ENCODE peak calls at places on chromosomes 11 and 22, in seven cellular contexts. W, K, U, V, Y, F and D are unnamed samples. For H3K4me1, the result is how much of the 10 kb centered on the place peaks cover.

GRCh38 chr11:105609832-105610781 is at the start of gene GRIA4:
- DNase-seq in F (no peak), K (peak), U (peak), V (no peak), Y (peak), W (no peak), D (peak)

GRCh38 chr11:1138053-1138452 is 19.7 kb upstream of the MUC5AC start:
- DNase-seq in W (no peak), V (no peak), Y (peak), K (no peak), F (no peak), U (no peak), D (no peak)

GRCh38 chr22:46060292-46061123 is 83.5 kb upstream of the WNT7B start:
- DNase-seq in Y (no peak), K (peak), F (no peak), W (no peak), U (no peak), V (no peak), D (no peak)

GRCh38 chr11:132886335-132886734 is 646.0 kb downstream of the OPCML start:
- DNase-seq in W (no peak), U (peak), K (no peak), Y (peak), F (no peak), V (no peak), D (no peak)

GRCh38 chr11:78032090-78032489 is 9.0 kb upstream of the KCTD14 start:
- DNase-seq in K (no peak), Y (no peak), F (no peak), V (no peak), W (no peak), U (no peak), D (no peak)

GRCh38 chr11:842370-843002 is at the start of the genes POLR2L and TSPAN4:
- DNase-seq in U (peak), W (peak), F (peak), Y (peak), V (no peak), K (peak), D (peak)

GRCh38 chr11:32706985-32707736 is 87.3 kb downstream of the CCDC73 start:
- DNase-seq in Y (peak), U (no peak), W (no peak), K (no peak), V (no peak), F (no peak), D (no peak)

GRCh38 chr11:26204110-26204509 is 127.8 kb upstream of the ANO3 start:
- DNase-seq in Y (no peak), K (no peak), W (no peak), F (no peak), V (no peak), U (no peak), D (no peak)

GRCh38 chr22:29457730-29458129 is 19.3 kb downstream of the RFPL1 start:
- DNase-seq in Y (peak), V (no peak), W (no peak), U (no peak), K (no peak), F (no peak), D (no peak)

GRCh38 chr22:28146401-28147304 is 227.6 kb upstream of the PITPNB start:
- DNase-seq in K (no peak), V (no peak), W (no peak), U (no peak), Y (no peak), F (no peak), D (no peak)

GRCh38 chr22:46614070-46614931 is 5.9 kb upstream of the GRAMD4 start:
- DNase-seq in K (no peak), Y (no peak), W (no peak), V (no peak), U (no peak), F (no peak), D (no peak)

GRCh38 chr11:83818349-83818748 is 532.2 kb upstream of the CCDC90B start:
- DNase-seq in Y (peak), F (no peak), K (no peak), V (no peak), U (no peak), W (no peak), D (no peak)

GRCh38 chr11:76768091-76769047 is 14.8 kb upstream of the TSKU start:
- DNase-seq in V (no peak), K (peak), U (no peak), Y (no peak), W (peak), F (no peak), D (peak)

GRCh38 chr11:70397336-70397982 is 870 bp upstream of the CTTN start:
- DNase-seq in U (no peak), K (no peak), W (no peak), V (no peak), F (no peak), Y (peak), D (no peak)

GRCh38 chr11:35615911-35616900 is 2.1 kb upstream of the FJX1 start:
- DNase-seq in K (no peak), V (no peak), F (no peak), Y (peak), U (no peak), W (no peak), D (no peak)

GRCh38 chr22:49770454-49771265 is 57.0 kb downstream of the BRD1 start:
- DNase-seq in U (no peak), W (peak), F (no peak), V (no peak), Y (no peak), K (peak), D (peak)

GRCh38 chr22:19636696-19637355 is 77.5 kb upstream of the SEPTIN5 start:
- DNase-seq in Y (no peak), K (peak), V (no peak), W (no peak), U (no peak), F (no peak), D (no peak)

GRCh38 chr11:128772814-128773213 is 78.9 kb downstream of the FLI1 start:
- DNase-seq in U (peak), Y (no peak), V (no peak), W (peak), F (no peak), K (no peak), D (peak)

GRCh38 chr11:123251656-123252344 is 56.8 kb upstream of the CLMP start:
- DNase-seq in V (no peak), F (no peak), U (peak), Y (peak), W (peak), K (peak), D (peak)

GRCh38 chr11:126647735-126648134 is 292.2 kb downstream of the ST3GAL4 start:
- DNase-seq in U (no peak), F (no peak), V (no peak), W (no peak), Y (peak), K (no peak), D (no peak)

GRCh38 chr11:70467196-70468085 is 69.1 kb downstream of the CTTN start:
- DNase-seq in K (no peak), V (no peak), F (peak), U (peak), W (peak), Y (peak), D (peak)

GRCh38 chr22:35914665-35915476 is 113.8 kb downstream of the RBFOX2 start:
- DNase-seq in V (no peak), U (peak), Y (peak), W (no peak), F (peak), K (peak), D (peak)

GRCh38 chr11:26199341-26199740 is 132.6 kb upstream of the ANO3 start:
- DNase-seq in F (no peak), K (no peak), Y (peak), W (no peak), U (no peak), V (no peak), D (no peak)

GRCh38 chr22:46328797-46329196 is 6.7 kb upstream of the TRMU start:
- DNase-seq in Y (no peak), U (no peak), V (no peak), F (no peak), K (no peak), W (no peak), D (no peak)

GRCh38 chr11:46183819-46184218 is 62.6 kb upstream of the PHF21A start:
- DNase-seq in V (no peak), Y (peak), W (no peak), K (no peak), F (no peak), U (no peak), D (no peak)

GRCh38 chr22:36363378-36363931 is 24.3 kb downstream of the MYH9 start:
- DNase-seq in K (no peak), F (no peak), U (no peak), V (no peak), Y (no peak), W (no peak), D (no peak)

GRCh38 chr11:70399681-70400112 is 1.4 kb downstream of the CTTN start:
- DNase-seq in K (peak), F (peak), Y (peak), V (peak), W (peak), U (peak), D (peak)

GRCh38 chr22:38554281-38554680 is 15.7 kb downstream of the DMC1 start:
- DNase-seq in F (no peak), V (no peak), Y (peak), K (no peak), U (no peak), W (no peak), D (no peak)

GRCh38 chr22:29306175-29306829 is at the start of gene GAS2L1:
- DNase-seq in K (peak), F (peak), W (peak), Y (peak), U (peak), V (no peak), D (peak)

GRCh38 chr22:50313600-50313999 is 6.2 kb upstream of the PLXNB2 start:
- DNase-seq in V (no peak), F (no peak), K (no peak), W (no peak), U (no peak), Y (no peak), D (no peak)

GRCh38 chr11:57277845-57278720 is 41.0 kb upstream of the APLNR start:
- DNase-seq in U (peak), K (peak), W (peak), Y (peak), V (peak), F (peak), D (peak)

GRCh38 chr11:44319170-44319551 is 9.2 kb upstream of the ALX4 start:
- DNase-seq in K (no peak), Y (no peak), V (no peak), F (no peak), U (no peak), W (no peak), D (no peak)

GRCh38 chr22:43897751-43898261 is 6.0 kb upstream of the PNPLA5 start:
- DNase-seq in K (no peak), U (no peak), F (no peak), W (no peak), Y (peak), V (no peak), D (no peak)

GRCh38 chr11:75523189-75523588 is 2.6 kb downstream of the GDPD5 start:
- DNase-seq in Y (no peak), K (no peak), U (no peak), V (no peak), W (no peak), F (no peak), D (no peak)

GRCh38 chr22:37979782-37980181 is 4.6 kb downstream of the SOX10 start:
- DNase-seq in W (no peak), K (no peak), Y (no peak), F (no peak), V (no peak), U (no peak), D (no peak)

GRCh38 chr11:57379732-57380131 is 1.2 kb downstream of the PRG3 start:
- DNase-seq in F (no peak), K (no peak), U (no peak), Y (peak), V (no peak), W (no peak), D (no peak)

DNA sequence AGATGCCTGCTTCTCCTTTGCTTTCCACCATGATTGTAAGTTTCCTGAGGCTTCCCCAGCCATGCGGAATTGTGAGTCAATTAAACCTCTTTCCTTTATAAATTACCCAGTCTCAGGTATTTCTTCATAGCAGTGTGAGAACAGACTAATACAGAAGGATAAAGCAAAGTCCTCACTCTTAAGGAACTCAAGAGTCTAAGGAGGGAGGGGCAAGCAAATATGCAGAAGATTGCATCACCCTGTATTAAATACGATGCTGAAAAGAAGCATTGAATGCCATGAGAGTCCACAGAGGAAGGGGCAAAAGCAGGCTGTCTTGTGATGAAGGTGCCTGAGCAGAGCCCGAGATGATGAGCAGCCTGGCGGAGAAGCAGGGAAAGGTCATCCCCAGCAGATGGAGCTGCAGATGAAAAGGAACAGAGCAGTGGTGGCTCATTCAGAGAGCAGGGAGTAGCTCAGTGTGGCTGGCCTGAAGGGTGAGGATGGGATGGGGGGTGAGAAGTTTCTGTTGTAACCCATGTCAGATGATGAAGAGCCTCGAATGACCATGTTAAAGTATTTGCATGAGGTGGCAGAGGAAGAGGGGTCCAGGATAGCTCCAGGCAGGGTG is 6.3 kb upstream of the IZUMO1R start:
- DNase-seq in U (no peak), F (no peak), V (no peak), K (no peak), Y (no peak), W (no peak), D (no peak)
- TF ChIP-seq CTCF in U (no peak), F (no peak), V (no peak), K (no peak), Y (no peak), W (no peak), D (no peak)

GRCh38 chr11:12682730-12683500 is 8.7 kb downstream of the TEAD1 start:
- DNase-seq in W (no peak), U (no peak), K (no peak), V (no peak), F (no peak), Y (no peak), D (no peak)

GRCh38 chr11:12684821-12685220 is 10.6 kb downstream of the TEAD1 start:
- DNase-seq in U (no peak), W (no peak), K (no peak), F (no peak), Y (no peak), V (no peak), D (no peak)

GRCh38 chr11:12685229-12685628 is 11.0 kb downstream of the TEAD1 start:
- DNase-seq in F (no peak), U (no peak), V (no peak), K (no peak), Y (no peak), W (no peak), D (no peak)

GRCh38 chr11:12684354-12684753 is 10.1 kb downstream of the TEAD1 start:
- DNase-seq in K (no peak), U (no peak), V (no peak), F (no peak), W (no peak), Y (no peak), D (no peak)

DNA sequence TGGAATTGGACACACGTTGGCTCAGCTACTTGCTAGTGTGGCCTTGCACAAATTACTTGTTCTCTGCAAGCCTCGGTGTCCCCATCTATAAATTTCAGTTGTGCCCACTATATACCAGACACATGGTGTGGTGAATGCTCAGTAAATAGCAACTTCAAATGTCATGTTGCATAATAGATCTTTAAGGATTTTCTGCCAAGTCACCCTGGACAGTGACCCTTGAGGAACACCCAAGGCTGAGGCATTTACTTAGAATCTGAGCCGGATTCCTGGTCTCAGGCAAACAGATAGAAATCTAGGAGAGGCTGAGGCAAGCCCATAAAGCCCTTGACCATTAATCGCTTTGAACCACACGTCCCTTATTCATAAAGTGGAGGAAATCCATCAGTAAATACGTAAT is 9.6 kb downstream of the TEAD1 start:
- DNase-seq in F (no peak), K (no peak), V (peak), U (no peak), W (no peak), Y (no peak), D (no peak)
- H3K4me1 ChIP-seq in F (half or more), K (half or more), V (half or more), U (half or more), W (half or more), Y (half or more), D (half or more)

GRCh38 chr11:118450451-118450850 is 14.2 kb downstream of the KMT2A start:
- DNase-seq in U (no peak), W (no peak), Y (no peak), K (no peak), F (no peak), V (no peak), D (no peak)

GRCh38 chr11:118449316-118449918 is 13.1 kb downstream of the KMT2A start:
- DNase-seq in K (no peak), V (no peak), Y (no peak), U (no peak), F (no peak), W (no peak), D (no peak)

GRCh38 chr11:118448294-118448693 is 12.0 kb downstream of the KMT2A start:
- DNase-seq in Y (peak), W (no peak), U (no peak), K (no peak), F (no peak), V (no peak), D (no peak)

GRCh38 chr11:118443590-118444218 is 7.4 kb downstream of the KMT2A start:
- DNase-seq in F (no peak), Y (no peak), K (no peak), V (no peak), W (no peak), U (no peak), D (no peak)

DNA sequence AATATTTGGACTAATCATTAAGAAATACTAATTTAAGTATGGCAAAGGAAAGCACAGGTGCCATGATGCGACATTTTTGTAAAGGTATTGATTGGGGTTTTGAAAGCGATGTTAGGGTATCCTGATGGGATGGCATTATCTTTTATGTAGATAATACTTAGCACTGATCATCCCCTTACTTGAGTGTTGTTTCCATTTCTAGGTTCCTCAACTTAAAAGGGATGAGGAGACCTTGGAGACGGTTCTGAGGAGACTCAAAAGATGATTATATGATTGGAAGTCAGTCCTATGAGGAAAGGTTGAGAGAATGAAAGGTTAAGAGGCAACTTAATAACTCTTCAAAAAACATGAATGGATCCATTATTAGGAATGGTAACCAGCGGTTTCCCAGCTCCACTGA is 11.1 kb downstream of the KMT2A start:
- DNase-seq in W (no peak), Y (no peak), F (no peak), U (no peak), K (no peak), V (no peak), D (no peak)
- H3K27ac ChIP-seq in W (no peak), Y (no peak), F (no peak), U (no peak), K (no peak), V (no peak), D (no peak)

GRCh38 chr11:125262194-125262824 is 97.8 kb downstream of the PKNOX2 start:
- DNase-seq in Y (no peak), U (peak), F (no peak), K (no peak), V (no peak), W (no peak), D (no peak)
- TF ChIP-seq CTCF in Y (no peak), U (no peak), F (no peak), K (no peak), V (no peak), W (no peak), D (no peak)

GRCh38 chr22:23538502-23538860 is 41.6 kb downstream of the IGLL1 start:
- DNase-seq in Y (no peak), W (no peak), U (no peak), K (peak), V (no peak), F (no peak), D (no peak)
- H3K4me1 ChIP-seq in Y (under half), W (under half), U (under half), K (under half), V (under half), F (under half), D (under half)

DNA sequence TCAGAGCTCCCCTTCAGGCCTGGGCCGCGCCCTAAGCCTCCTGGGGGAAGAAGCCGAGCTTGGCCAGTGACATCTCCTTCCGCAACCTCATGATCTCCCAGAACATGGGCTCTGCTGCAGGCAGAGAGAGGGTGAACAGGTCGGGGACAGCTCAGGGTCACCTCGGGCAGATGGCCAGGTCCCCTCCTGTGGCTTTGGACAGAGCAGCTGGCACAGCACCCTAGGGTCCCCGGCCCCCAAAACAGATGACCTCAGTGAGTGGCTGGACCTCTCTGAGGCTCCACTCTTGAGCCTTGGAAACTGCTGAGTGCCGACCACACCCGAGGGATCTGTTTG is 6.9 kb upstream of the FADS3 start:
- DNase-seq in F (no peak), Y (no peak), U (no peak), W (no peak), V (no peak), K (no peak), D (no peak)
- H3K27ac ChIP-seq in F (no peak), Y (no peak), U (no peak), W (peak), V (peak), K (peak), D (no peak)

DNA sequence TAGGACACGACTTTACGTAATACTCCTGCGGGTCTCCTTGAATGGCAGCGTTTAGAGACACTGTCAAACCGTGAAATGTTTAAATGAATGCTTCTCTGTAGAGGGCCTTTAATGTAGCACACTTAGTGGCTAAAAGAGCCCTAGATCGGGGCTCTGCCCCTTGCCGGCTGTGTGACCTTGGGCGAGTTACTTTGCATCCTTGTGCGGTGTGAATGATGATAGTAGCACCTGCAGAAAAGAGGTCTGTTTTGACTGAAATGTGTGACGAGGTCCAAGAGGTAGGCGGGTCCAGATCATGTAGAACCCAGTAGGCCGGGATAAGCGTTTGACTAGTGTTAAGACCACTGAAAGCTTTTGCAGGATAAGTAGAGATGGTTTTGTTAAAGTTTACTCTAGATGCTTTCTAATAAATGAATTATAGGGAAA is 866 bp downstream of the MED17 start:
- DNase-seq in F (no peak), V (no peak), W (no peak), U (no peak), Y (no peak), K (no peak), D (no peak)
- TF ChIP-seq CTCF in F (no peak), V (no peak), W (no peak), U (no peak), Y (no peak), K (no peak), D (no peak)